ENCODE peak calls at places on chromosomes 1 and 21, in eight cellular contexts. One of them, this sample, is unnamed.

GRCh38 chr21:38987551-38988210 is 182.0 kb downstream of the ETS2 start:
- DNase-seq in astrocyte of the spinal cord: no peak
- DNase-seq in heart left ventricle: no peak
- DNase-seq in CD4-positive, alpha-beta T cell: no peak
- DNase-seq in OCI-LY7: no peak
- DNase-seq in tibial artery: no peak
- DNase-seq in endothelial cell: no peak
- DNase-seq in AG09309: no peak
- DNase-seq in this sample: no peak

GRCh38 chr1:53508991-53509663 is 49.9 kb downstream of the DMRTB1 start:
- DNase-seq in astrocyte of the spinal cord: no peak
- DNase-seq in heart left ventricle: no peak
- DNase-seq in CD4-positive, alpha-beta T cell: no peak
- DNase-seq in OCI-LY7: no peak
- DNase-seq in tibial artery: no peak
- DNase-seq in endothelial cell: no peak
- DNase-seq in AG09309: no peak
- DNase-seq in this sample: no peak

GRCh38 chr1:3161130-3161840 is 92.3 kb downstream of the PRDM16 start:
- DNase-seq in astrocyte of the spinal cord: peak
- DNase-seq in heart left ventricle: no peak
- DNase-seq in CD4-positive, alpha-beta T cell: no peak
- DNase-seq in OCI-LY7: no peak
- DNase-seq in tibial artery: no peak
- DNase-seq in endothelial cell: no peak
- DNase-seq in AG09309: no peak
- DNase-seq in this sample: no peak

GRCh38 chr1:99527078-99527477 is 118.8 kb upstream of the PALMD start:
- DNase-seq in astrocyte of the spinal cord: peak
- DNase-seq in heart left ventricle: no peak
- DNase-seq in CD4-positive, alpha-beta T cell: no peak
- DNase-seq in OCI-LY7: no peak
- DNase-seq in tibial artery: no peak
- DNase-seq in endothelial cell: no peak
- DNase-seq in AG09309: no peak
- DNase-seq in this sample: no peak

GRCh38 chr1:147840909-147841308 is 61.7 kb upstream of the GJA8 start:
- DNase-seq in astrocyte of the spinal cord: no peak
- DNase-seq in heart left ventricle: no peak
- DNase-seq in CD4-positive, alpha-beta T cell: no peak
- DNase-seq in OCI-LY7: no peak
- DNase-seq in tibial artery: no peak
- DNase-seq in endothelial cell: no peak
- DNase-seq in AG09309: no peak
- DNase-seq in this sample: no peak

GRCh38 chr1:174413632-174414031 is 34.1 kb upstream of the GPR52 start:
- DNase-seq in astrocyte of the spinal cord: no peak
- DNase-seq in heart left ventricle: no peak
- DNase-seq in CD4-positive, alpha-beta T cell: no peak
- DNase-seq in OCI-LY7: no peak
- DNase-seq in tibial artery: no peak
- DNase-seq in endothelial cell: peak
- DNase-seq in AG09309: no peak
- DNase-seq in this sample: no peak

GRCh38 chr1:820962-821361 is 102.8 kb upstream of the SAMD11 start:
- DNase-seq in astrocyte of the spinal cord: no peak
- DNase-seq in heart left ventricle: no peak
- DNase-seq in CD4-positive, alpha-beta T cell: no peak
- DNase-seq in OCI-LY7: no peak
- DNase-seq in tibial artery: no peak
- DNase-seq in endothelial cell: no peak
- DNase-seq in AG09309: no peak
- DNase-seq in this sample: no peak

GRCh38 chr1:7616076-7616833 is 154.8 kb upstream of the VAMP3 start:
- DNase-seq in astrocyte of the spinal cord: peak
- DNase-seq in heart left ventricle: peak
- DNase-seq in CD4-positive, alpha-beta T cell: no peak
- DNase-seq in OCI-LY7: peak
- DNase-seq in tibial artery: peak
- DNase-seq in endothelial cell: peak
- DNase-seq in AG09309: no peak
- DNase-seq in this sample: peak

GRCh38 chr1:38489844-38490270 is 369.7 kb downstream of the RRAGC start:
- DNase-seq in astrocyte of the spinal cord: no peak
- DNase-seq in heart left ventricle: no peak
- DNase-seq in CD4-positive, alpha-beta T cell: peak
- DNase-seq in OCI-LY7: peak
- DNase-seq in tibial artery: no peak
- DNase-seq in endothelial cell: peak
- DNase-seq in AG09309: no peak
- DNase-seq in this sample: no peak

GRCh38 chr21:33169360-33169759 is 60.4 kb upstream of the IFNAR2 start:
- DNase-seq in astrocyte of the spinal cord: no peak
- DNase-seq in heart left ventricle: no peak
- DNase-seq in CD4-positive, alpha-beta T cell: no peak
- DNase-seq in OCI-LY7: peak
- DNase-seq in tibial artery: no peak
- DNase-seq in endothelial cell: no peak
- DNase-seq in AG09309: no peak
- DNase-seq in this sample: no peak

GRCh38 chr1:47208374-47208850 is 18.6 kb upstream of the PDZK1IP1 start:
- DNase-seq in astrocyte of the spinal cord: no peak
- DNase-seq in heart left ventricle: no peak
- DNase-seq in CD4-positive, alpha-beta T cell: no peak
- DNase-seq in OCI-LY7: no peak
- DNase-seq in tibial artery: no peak
- DNase-seq in endothelial cell: no peak
- DNase-seq in AG09309: no peak
- DNase-seq in this sample: no peak

GRCh38 chr1:207458409-207458808 is 4.3 kb downstream of the CR2 start:
- DNase-seq in astrocyte of the spinal cord: no peak
- DNase-seq in heart left ventricle: no peak
- DNase-seq in CD4-positive, alpha-beta T cell: no peak
- DNase-seq in OCI-LY7: no peak
- DNase-seq in tibial artery: no peak
- DNase-seq in endothelial cell: no peak
- DNase-seq in AG09309: no peak
- DNase-seq in this sample: no peak

GRCh38 chr1:175319112-175319911 is 126.7 kb upstream of the KIAA0040 start:
- DNase-seq in astrocyte of the spinal cord: peak
- DNase-seq in heart left ventricle: peak
- DNase-seq in CD4-positive, alpha-beta T cell: peak
- DNase-seq in OCI-LY7: peak
- DNase-seq in tibial artery: peak
- DNase-seq in endothelial cell: peak
- DNase-seq in AG09309: peak
- DNase-seq in this sample: peak

GRCh38 chr1:16993521-16994038 is 13.2 kb upstream of the MFAP2 start:
- DNase-seq in astrocyte of the spinal cord: no peak
- DNase-seq in heart left ventricle: no peak
- DNase-seq in CD4-positive, alpha-beta T cell: no peak
- DNase-seq in OCI-LY7: no peak
- DNase-seq in tibial artery: no peak
- DNase-seq in endothelial cell: no peak
- DNase-seq in AG09309: no peak
- DNase-seq in this sample: no peak

GRCh38 chr1:54697896-54698295 is 17.8 kb upstream of the TTC4 start:
- DNase-seq in astrocyte of the spinal cord: no peak
- DNase-seq in heart left ventricle: no peak
- DNase-seq in CD4-positive, alpha-beta T cell: no peak
- DNase-seq in OCI-LY7: no peak
- DNase-seq in tibial artery: peak
- DNase-seq in endothelial cell: no peak
- DNase-seq in AG09309: no peak
- DNase-seq in this sample: no peak

GRCh38 chr1:193201021-193201420 is 14.6 kb upstream of the B3GALT2 start:
- DNase-seq in astrocyte of the spinal cord: no peak
- DNase-seq in heart left ventricle: no peak
- DNase-seq in CD4-positive, alpha-beta T cell: no peak
- DNase-seq in OCI-LY7: no peak
- DNase-seq in tibial artery: no peak
- DNase-seq in endothelial cell: no peak
- DNase-seq in AG09309: no peak
- DNase-seq in this sample: no peak

GRCh38 chr1:206021796-206022365 is 1.8 kb downstream of the CTSE start:
- DNase-seq in astrocyte of the spinal cord: peak
- DNase-seq in heart left ventricle: no peak
- DNase-seq in CD4-positive, alpha-beta T cell: no peak
- DNase-seq in OCI-LY7: no peak
- DNase-seq in tibial artery: no peak
- DNase-seq in endothelial cell: no peak
- DNase-seq in AG09309: no peak
- DNase-seq in this sample: no peak

GRCh38 chr1:175978476-175978875 is 228.6 kb downstream of the COP1 start:
- DNase-seq in astrocyte of the spinal cord: peak
- DNase-seq in heart left ventricle: no peak
- DNase-seq in CD4-positive, alpha-beta T cell: no peak
- DNase-seq in OCI-LY7: no peak
- DNase-seq in tibial artery: no peak
- DNase-seq in endothelial cell: no peak
- DNase-seq in AG09309: no peak
- DNase-seq in this sample: no peak

GRCh38 chr21:33189845-33190244 is 39.9 kb upstream of the IFNAR2 start:
- DNase-seq in astrocyte of the spinal cord: no peak
- DNase-seq in heart left ventricle: no peak
- DNase-seq in CD4-positive, alpha-beta T cell: no peak
- DNase-seq in OCI-LY7: no peak
- DNase-seq in tibial artery: no peak
- DNase-seq in endothelial cell: no peak
- DNase-seq in AG09309: no peak
- DNase-seq in this sample: no peak

GRCh38 chr1:58922302-58923089 is 138.6 kb upstream of the JUN start:
- DNase-seq in astrocyte of the spinal cord: peak
- DNase-seq in heart left ventricle: peak
- DNase-seq in CD4-positive, alpha-beta T cell: no peak
- DNase-seq in OCI-LY7: no peak
- DNase-seq in tibial artery: peak
- DNase-seq in endothelial cell: no peak
- DNase-seq in AG09309: no peak
- DNase-seq in this sample: no peak

GRCh38 chr1:205680073-205680851 is at the start of gene SLC45A3:
- DNase-seq in astrocyte of the spinal cord: no peak
- DNase-seq in heart left ventricle: peak
- DNase-seq in CD4-positive, alpha-beta T cell: peak
- DNase-seq in OCI-LY7: peak
- DNase-seq in tibial artery: no peak
- DNase-seq in endothelial cell: peak
- DNase-seq in AG09309: no peak
- DNase-seq in this sample: no peak

DNA sequence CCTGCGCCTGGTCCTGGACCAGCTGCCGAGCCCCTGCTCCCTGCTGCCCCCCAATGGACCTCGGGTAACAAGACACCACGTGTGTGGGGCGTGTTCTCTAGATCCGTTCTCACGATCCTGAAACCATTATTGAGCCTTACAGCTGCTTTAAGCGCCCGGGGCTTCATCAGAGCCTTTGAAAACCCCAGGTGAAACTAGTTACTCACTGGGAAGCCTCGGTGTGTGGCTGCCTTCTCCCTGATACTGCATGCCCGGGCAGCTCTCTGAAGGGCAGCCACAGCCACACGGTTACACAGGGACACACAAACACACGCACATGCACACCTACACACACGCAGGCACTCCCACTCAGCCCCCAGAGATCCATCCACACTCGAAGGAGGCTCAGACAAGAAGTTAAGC is 5.3 kb downstream of the HES2 start:
- DNase-seq in astrocyte of the spinal cord: peak
- DNase-seq in heart left ventricle: no peak
- DNase-seq in CD4-positive, alpha-beta T cell: no peak
- DNase-seq in OCI-LY7: peak
- DNase-seq in tibial artery: no peak
- DNase-seq in endothelial cell: peak
- DNase-seq in AG09309: no peak
- DNase-seq in this sample: peak
- TF ChIP-seq CTCF in astrocyte of the spinal cord: peak
- TF ChIP-seq CTCF in heart left ventricle: peak
- TF ChIP-seq CTCF in CD4-positive, alpha-beta T cell: no peak
- TF ChIP-seq CTCF in OCI-LY7: peak
- TF ChIP-seq CTCF in tibial artery: no peak
- TF ChIP-seq CTCF in endothelial cell: peak
- TF ChIP-seq CTCF in AG09309: peak
- TF ChIP-seq CTCF in this sample: peak

GRCh38 chr1:225746361-225747179 is 31.1 kb upstream of the SRP9 start:
- DNase-seq in astrocyte of the spinal cord: peak
- DNase-seq in heart left ventricle: peak
- DNase-seq in CD4-positive, alpha-beta T cell: no peak
- DNase-seq in OCI-LY7: no peak
- DNase-seq in tibial artery: peak
- DNase-seq in endothelial cell: peak
- DNase-seq in AG09309: peak
- DNase-seq in this sample: peak
- TF ChIP-seq CTCF in astrocyte of the spinal cord: peak
- TF ChIP-seq CTCF in heart left ventricle: no peak
- TF ChIP-seq CTCF in CD4-positive, alpha-beta T cell: no peak
- TF ChIP-seq CTCF in OCI-LY7: no peak
- TF ChIP-seq CTCF in tibial artery: peak
- TF ChIP-seq CTCF in endothelial cell: no peak
- TF ChIP-seq CTCF in AG09309: peak
- TF ChIP-seq CTCF in this sample: peak

GRCh38 chr1:19359357-19359756 is 47.2 kb downstream of the SLC66A1 start:
- DNase-seq in astrocyte of the spinal cord: no peak
- DNase-seq in heart left ventricle: no peak
- DNase-seq in CD4-positive, alpha-beta T cell: no peak
- DNase-seq in OCI-LY7: no peak
- DNase-seq in tibial artery: no peak
- DNase-seq in endothelial cell: no peak
- DNase-seq in AG09309: no peak
- DNase-seq in this sample: no peak

GRCh38 chr1:19353596-19353995 is 41.5 kb downstream of the SLC66A1 start:
- DNase-seq in astrocyte of the spinal cord: no peak
- DNase-seq in heart left ventricle: no peak
- DNase-seq in CD4-positive, alpha-beta T cell: no peak
- DNase-seq in OCI-LY7: no peak
- DNase-seq in tibial artery: no peak
- DNase-seq in endothelial cell: no peak
- DNase-seq in AG09309: no peak
- DNase-seq in this sample: no peak

GRCh38 chr1:19354531-19354981 is 42.4 kb downstream of the SLC66A1 start:
- DNase-seq in astrocyte of the spinal cord: no peak
- DNase-seq in heart left ventricle: no peak
- DNase-seq in CD4-positive, alpha-beta T cell: no peak
- DNase-seq in OCI-LY7: no peak
- DNase-seq in tibial artery: no peak
- DNase-seq in endothelial cell: no peak
- DNase-seq in AG09309: no peak
- DNase-seq in this sample: no peak

GRCh38 chr1:19357299-19357698 is 45.2 kb downstream of the SLC66A1 start:
- DNase-seq in astrocyte of the spinal cord: no peak
- DNase-seq in heart left ventricle: no peak
- DNase-seq in CD4-positive, alpha-beta T cell: no peak
- DNase-seq in OCI-LY7: no peak
- DNase-seq in tibial artery: no peak
- DNase-seq in endothelial cell: no peak
- DNase-seq in AG09309: no peak
- DNase-seq in this sample: no peak

GRCh38 chr1:19356266-19356665 is 44.1 kb downstream of the SLC66A1 start:
- DNase-seq in astrocyte of the spinal cord: no peak
- DNase-seq in heart left ventricle: no peak
- DNase-seq in CD4-positive, alpha-beta T cell: no peak
- DNase-seq in OCI-LY7: no peak
- DNase-seq in tibial artery: no peak
- DNase-seq in endothelial cell: no peak
- DNase-seq in AG09309: no peak
- DNase-seq in this sample: no peak
- TF ChIP-seq CTCF in astrocyte of the spinal cord: no peak
- TF ChIP-seq CTCF in heart left ventricle: no peak
- TF ChIP-seq CTCF in CD4-positive, alpha-beta T cell: no peak
- TF ChIP-seq CTCF in OCI-LY7: no peak
- TF ChIP-seq CTCF in tibial artery: no peak
- TF ChIP-seq CTCF in endothelial cell: no peak
- TF ChIP-seq CTCF in AG09309: no peak
- TF ChIP-seq CTCF in this sample: no peak

GRCh38 chr1:63802109-63802508 is 28.3 kb downstream of the ROR1 start:
- DNase-seq in astrocyte of the spinal cord: no peak
- DNase-seq in heart left ventricle: no peak
- DNase-seq in CD4-positive, alpha-beta T cell: no peak
- DNase-seq in OCI-LY7: no peak
- DNase-seq in tibial artery: no peak
- DNase-seq in endothelial cell: no peak
- DNase-seq in AG09309: no peak
- DNase-seq in this sample: no peak
- TF ChIP-seq CTCF in astrocyte of the spinal cord: peak
- TF ChIP-seq CTCF in heart left ventricle: no peak
- TF ChIP-seq CTCF in CD4-positive, alpha-beta T cell: no peak
- TF ChIP-seq CTCF in OCI-LY7: no peak
- TF ChIP-seq CTCF in tibial artery: no peak
- TF ChIP-seq CTCF in endothelial cell: no peak
- TF ChIP-seq CTCF in AG09309: no peak
- TF ChIP-seq CTCF in this sample: no peak